ENCODE peak calls at places on chromosomes 2 and 18, in six cellular contexts. L is K562, J is thyroid gland, X is transverse colon, I is HCT116, P is sigmoid colon. E is an unnamed sample.
A peak's percentile ranks its signal among the peaks of the same experiment; 100 is the strongest.

GRCh38 chr2:216690451-216691209 is 4.7 kb downstream of the IGFBP5 start:
- DNase-seq in X (no peak), P (peak; percentile 93), J (peak; percentile 47), I (no peak), L (no peak), E (no peak)

GRCh38 chr18:73684651-73685050 is 463.0 kb downstream of the FBXO15 start:
- DNase-seq in I (no peak), P (no peak), J (no peak), L (no peak), X (no peak), E (no peak)

GRCh38 chr2:70680735-70681134 is 87.3 kb downstream of the ADD2 start:
- DNase-seq in J (no peak), X (no peak), I (no peak), L (no peak), P (peak; percentile 3), E (no peak)

GRCh38 chr2:41710944-41711343 is 336.9 kb upstream of the PKDCC start:
- DNase-seq in I (no peak), P (no peak), L (no peak), J (no peak), X (no peak), E (no peak)

GRCh38 chr2:58428553-58429284 is 187.6 kb upstream of the FANCL start:
- DNase-seq in P (no peak), L (no peak), I (no peak), J (peak; percentile 38), X (no peak), E (peak; percentile 17)

GRCh38 chr18:67731853-67732252 is 215.3 kb upstream of the DSEL start:
- DNase-seq in J (no peak), I (no peak), P (no peak), L (no peak), X (no peak), E (no peak)

GRCh38 chr2:97348265-97348664 is 235.3 kb downstream of the ANKRD36 start:
- DNase-seq in I (no peak), J (no peak), X (no peak), L (no peak), P (no peak), E (no peak)

GRCh38 chr18:63480892-63481291 is 4.1 kb downstream of the SERPINB5 start:
- DNase-seq in X (no peak), P (no peak), I (no peak), J (no peak), L (no peak), E (no peak)

GRCh38 chr2:29033172-29033571 is 41.2 kb downstream of the PCARE start:
- DNase-seq in J (peak; percentile 14), P (no peak), I (no peak), X (no peak), L (no peak), E (no peak)

GRCh38 chr18:72155327-72155726 is 388.8 kb downstream of the CBLN2 start:
- DNase-seq in L (no peak), I (no peak), X (no peak), P (no peak), J (peak; percentile 3), E (peak; percentile 50)

GRCh38 chr2:18094277-18094676 is 215.8 kb downstream of the KCNS3 start:
- DNase-seq in P (no peak), X (no peak), I (no peak), J (no peak), L (no peak), E (no peak)

GRCh38 chr2:191682148-191682547 is 4.2 kb downstream of the NABP1 start:
- DNase-seq in X (no peak), J (no peak), I (no peak), L (no peak), P (no peak), E (no peak)

GRCh38 chr2:191677646-191678436 is at the start of gene NABP1:
- DNase-seq in P (peak; percentile 99), I (peak; percentile 86), X (peak; percentile 100), L (peak; percentile 93), J (peak; percentile 99), E (peak; percentile 99)

GRCh38 chr2:191678437-191679110 is 638 bp downstream of the NABP1 start:
- DNase-seq in L (peak; percentile 60), J (peak; percentile 49), I (no peak), P (peak; percentile 78), X (peak; percentile 77), E (peak; percentile 65)

GRCh38 chr2:191679818-191680600 is 2.1 kb downstream of the NABP1 start:
- DNase-seq in L (no peak), I (peak; percentile 66), X (no peak), P (no peak), J (no peak), E (no peak)

DNA sequence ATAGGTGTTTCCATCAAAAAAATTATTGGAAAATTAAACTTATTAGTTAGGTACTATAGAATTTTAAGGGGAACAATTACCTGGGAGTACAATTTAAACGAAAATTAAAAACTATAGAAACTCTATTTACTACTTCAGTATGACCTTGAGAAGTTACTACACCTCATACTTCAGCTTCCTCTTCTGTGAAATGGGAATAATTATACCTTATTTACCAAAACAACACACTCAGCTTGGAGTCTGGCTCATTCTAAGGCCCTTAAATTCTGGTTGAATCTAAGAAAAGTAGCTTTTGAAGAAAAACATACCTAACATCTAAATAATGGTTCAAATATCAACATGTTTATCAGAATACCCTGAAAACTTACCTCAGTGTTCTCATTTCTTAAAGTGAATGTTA is 2.7 kb downstream of the NABP1 start:
- DNase-seq in J (no peak), I (no peak), L (no peak), X (no peak), P (no peak), E (no peak)
- H3K4me3 ChIP-seq in J (no peak overlapping the region), I (peak overlapping the region; percentile 71), L (peak overlapping the region; percentile 64), X (no peak overlapping the region), P (no peak overlapping the region), E (no peak overlapping the region)

DNA sequence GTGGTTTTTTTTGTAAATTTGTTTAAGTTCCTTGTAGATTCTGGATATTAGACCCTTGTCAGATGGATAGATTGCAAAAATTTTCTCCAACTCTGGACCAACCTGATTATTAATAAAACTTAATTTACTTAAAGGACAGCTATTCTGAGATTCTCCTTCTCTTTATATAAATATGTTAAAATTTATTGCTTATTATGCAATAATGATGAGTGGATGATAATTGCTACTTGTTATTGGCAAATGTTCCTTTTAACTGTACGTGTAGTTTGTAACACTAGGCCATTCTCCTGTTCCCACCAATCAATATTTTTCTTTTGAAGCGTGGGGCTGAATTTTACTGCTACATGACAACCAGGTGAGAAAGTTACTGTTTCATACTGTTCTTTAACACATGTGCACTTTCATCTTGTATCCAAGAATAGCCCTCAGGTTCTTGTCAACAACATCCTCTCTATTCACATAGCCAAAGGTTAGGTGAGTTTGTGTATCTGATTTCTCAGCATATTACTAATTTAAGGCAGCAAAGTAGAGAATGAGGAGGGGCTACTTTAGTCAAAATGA is 16.6 kb upstream of the STK17B start:
- DNase-seq in X (no peak), L (no peak), P (no peak), J (no peak), I (no peak), E (no peak)
- H3K27ac ChIP-seq in X (no peak overlapping the region), L (no peak overlapping the region), P (no peak overlapping the region), J (no peak overlapping the region), I (no peak overlapping the region), E (no peak overlapping the region)

GRCh38 chr2:38233231-38233983 is 143.7 kb downstream of the ATL2 start:
- DNase-seq in P (no peak), J (no peak), L (no peak), I (no peak), X (no peak), E (no peak)

GRCh38 chr2:38239452-38239851 is 137.6 kb downstream of the ATL2 start:
- DNase-seq in L (no peak), J (peak; percentile 53), P (peak; percentile 78), I (no peak), X (no peak), E (no peak)

GRCh38 chr2:38232454-38232853 is 144.6 kb downstream of the ATL2 start:
- DNase-seq in L (no peak), J (no peak), P (no peak), I (no peak), X (no peak), E (no peak)

GRCh38 chr2:38237311-38237710 is 139.8 kb downstream of the ATL2 start:
- DNase-seq in J (no peak), P (no peak), I (no peak), L (no peak), X (no peak), E (no peak)
- TF ChIP-seq POLR2A in J (no peak), P (no peak), I (no peak), L (no peak), X (no peak), E (no peak)

DNA sequence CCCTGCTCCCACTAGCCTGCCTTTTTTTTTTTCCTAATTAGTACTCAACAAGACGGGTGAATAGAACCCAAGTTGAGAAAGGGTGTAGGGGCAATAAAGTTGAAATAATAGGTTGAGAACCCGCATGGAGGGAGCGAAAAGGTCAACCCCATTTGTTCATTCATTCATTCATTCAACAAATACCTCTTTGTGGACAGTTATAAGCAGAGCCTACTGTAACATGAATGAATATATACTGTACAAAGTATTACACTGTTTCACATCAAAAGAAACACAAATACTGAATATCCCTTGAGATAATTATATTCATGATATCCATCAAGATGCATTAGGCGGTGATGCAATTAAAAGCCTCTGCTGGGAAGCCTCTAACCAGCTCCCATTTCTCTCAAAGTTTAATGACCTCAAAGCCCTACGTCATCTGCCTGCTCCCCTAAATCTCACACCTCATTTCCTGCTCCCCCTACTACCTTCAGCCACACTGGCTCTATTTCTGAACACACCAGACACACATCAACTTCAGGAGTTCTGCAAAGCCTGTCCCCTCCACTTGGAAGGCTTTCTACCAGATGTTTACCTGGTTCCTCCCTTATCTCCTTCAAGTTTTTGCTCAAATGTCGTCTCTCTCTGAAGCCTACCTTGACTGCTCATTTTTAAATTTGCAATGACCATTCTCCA is 1.4 kb upstream of the NBAS start:
- DNase-seq in X (no peak), J (no peak), P (no peak), L (no peak), I (no peak), E (no peak)
- H3K4me3 ChIP-seq in X (no peak overlapping the region), J (no peak overlapping the region), P (no peak overlapping the region), L (peak overlapping the region; percentile 76), I (peak overlapping the region; percentile 79), E (peak overlapping the region; percentile 91)

DNA sequence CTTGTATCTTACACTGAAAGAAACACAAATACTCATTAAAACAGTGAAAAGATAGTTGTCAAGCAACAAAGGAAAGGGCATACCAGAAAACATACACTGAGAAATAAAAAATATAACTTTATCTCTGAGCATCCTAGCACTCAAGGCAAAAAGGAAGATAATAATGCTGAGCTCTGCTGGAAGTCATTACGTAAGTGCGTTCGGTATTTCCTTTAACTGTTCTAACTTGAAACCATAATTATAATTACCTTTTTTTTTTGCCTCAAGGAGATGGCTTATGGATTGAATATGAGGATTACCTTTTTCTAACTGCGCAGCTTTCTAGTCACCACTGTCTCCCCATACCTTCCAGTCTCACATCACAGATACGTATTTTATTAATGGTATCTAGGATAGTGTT is 308.1 kb downstream of the GBX2 start:
- DNase-seq in I (no peak), P (no peak), J (no peak), L (no peak), X (no peak), E (no peak)
- H3K27ac ChIP-seq in I (no peak overlapping the region), P (no peak overlapping the region), J (no peak overlapping the region), L (no peak overlapping the region), X (no peak overlapping the region), E (no peak overlapping the region)

E was measured in testis.